ENCODE peak calls at places on chromosomes 7 and 10, in eight cellular contexts. F is EL; S is A549; H is activated T-cell treated with anti-CD3 and anti-CD28 coated beads, Interleukin-2, amount 50 U/mL, for 4 hours; M is T-helper 9 cell; T is iPS DF 19.7; L is lung; U is fibroblast of lung. I is an unnamed sample.

GRCh38 chr10:129958118-129958685 is 5.9 kb downstream of the EBF3 start:
- DNase-seq in F (no peak), S (no peak), H (no peak), M (no peak), T (no peak), L (no peak), U (no peak), I (no peak)

GRCh38 chr10:63633677-63634487 is 112.7 kb downstream of the REEP3 start:
- DNase-seq in F (peak), S (peak), H (no peak), M (no peak), T (no peak), L (no peak), U (peak), I (no peak)

GRCh38 chr10:83274088-83274487 is 865.2 kb upstream of the GHITM start:
- DNase-seq in F (no peak), S (no peak), H (no peak), M (no peak), T (no peak), L (no peak), U (no peak), I (no peak)

GRCh38 chr7:116591202-116592040 is 66.6 kb downstream of the CAV1 start:
- DNase-seq in F (peak), S (no peak), H (no peak), M (no peak), T (no peak), L (no peak), U (peak), I (peak)

GRCh38 chr7:139623518-139623917 is 100.0 kb downstream of the CLEC2L start:
- DNase-seq in F (no peak), S (no peak), H (no peak), M (no peak), T (no peak), L (no peak), U (no peak), I (no peak)

GRCh38 chr7:5591547-5591899 is 167.9 kb upstream of the TNRC18 start:
- DNase-seq in F (peak), S (peak), H (no peak), M (no peak), T (no peak), L (no peak), U (peak), I (no peak)

GRCh38 chr7:118731854-118732253 is 507.4 kb downstream of the ANKRD7 start:
- DNase-seq in F (no peak), S (no peak), H (no peak), M (no peak), T (peak), L (no peak), U (no peak), I (no peak)

GRCh38 chr7:30925913-30926312 is 14.3 kb downstream of the AQP1 start:
- DNase-seq in F (no peak), S (no peak), H (peak), M (no peak), T (no peak), L (peak), U (no peak), I (no peak)

GRCh38 chr7:148058092-148058491 is 532.5 kb upstream of the C7orf33 start:
- DNase-seq in F (no peak), S (no peak), H (no peak), M (no peak), T (no peak), L (no peak), U (no peak), I (no peak)

GRCh38 chr7:156236181-156236889 is 404.2 kb upstream of the RNF32 start:
- DNase-seq in F (no peak), S (no peak), H (no peak), M (no peak), T (no peak), L (no peak), U (no peak), I (no peak)

GRCh38 chr7:70571403-70571911 is 560.5 kb upstream of the GALNT17 start:
- DNase-seq in F (no peak), S (peak), H (no peak), M (no peak), T (no peak), L (no peak), U (peak), I (no peak)

GRCh38 chr7:28533731-28534531 is 121.6 kb downstream of the CREB5 start:
- DNase-seq in F (peak), S (no peak), H (no peak), M (no peak), T (no peak), L (no peak), U (peak), I (no peak)

GRCh38 chr10:13894412-13895093 is 307.8 kb downstream of the PRPF18 start:
- DNase-seq in F (peak), S (no peak), H (no peak), M (no peak), T (no peak), L (no peak), U (no peak), I (no peak)

GRCh38 chr7:130891254-130892094 is 157.5 kb upstream of the KLF14 start:
- DNase-seq in F (peak), S (no peak), H (no peak), M (no peak), T (no peak), L (peak), U (peak), I (no peak)

GRCh38 chr10:119313645-119314044 is 106.3 kb downstream of the GRK5 start:
- DNase-seq in F (no peak), S (no peak), H (peak), M (peak), T (no peak), L (no peak), U (no peak), I (peak)

GRCh38 chr7:151728746-151729145 is 148.2 kb downstream of the PRKAG2 start:
- DNase-seq in F (no peak), S (no peak), H (no peak), M (no peak), T (no peak), L (no peak), U (no peak), I (no peak)

GRCh38 chr10:28719789-28720436 is 42.6 kb downstream of the BAMBI start:
- DNase-seq in F (peak), S (no peak), H (no peak), M (no peak), T (no peak), L (no peak), U (peak), I (no peak)

GRCh38 chr10:47402681-47403301 is 18.7 kb upstream of the ZNF488 start:
- DNase-seq in F (peak), S (peak), H (no peak), M (no peak), T (peak), L (peak), U (peak), I (no peak)

GRCh38 chr10:47164800-47165128 is 135.2 kb upstream of the GDF10 start:
- DNase-seq in F (peak), S (no peak), H (no peak), M (no peak), T (no peak), L (no peak), U (no peak), I (no peak)

GRCh38 chr7:20454202-20454601 is 123.5 kb downstream of the ITGB8 start:
- DNase-seq in F (no peak), S (no peak), H (no peak), M (no peak), T (no peak), L (no peak), U (no peak), I (no peak)

GRCh38 chr10:78416031-78416800 is 382.6 kb downstream of the RPS24 start:
- DNase-seq in F (peak), S (no peak), H (no peak), M (no peak), T (no peak), L (no peak), U (peak), I (no peak)

GRCh38 chr10:98423691-98424120 is 8.7 kb upstream of the PYROXD2 start:
- DNase-seq in F (no peak), S (no peak), H (no peak), M (no peak), T (no peak), L (no peak), U (no peak), I (no peak)

GRCh38 chr7:99679032-99679399 is 780 bp downstream of the CYP3A5 start:
- DNase-seq in F (peak), S (peak), H (no peak), M (no peak), T (no peak), L (no peak), U (peak), I (no peak)

GRCh38 chr7:36969376-36969775 is 245.1 kb upstream of the AOAH start:
- DNase-seq in F (no peak), S (no peak), H (no peak), M (no peak), T (no peak), L (no peak), U (no peak), I (peak)

GRCh38 chr10:30687698-30688213 is 58.2 kb upstream of the LYZL2 start:
- DNase-seq in F (peak), S (peak), H (peak), M (peak), T (peak), L (peak), U (peak), I (peak)